ENCODE peak calls at places on chromosome 3, in five cellular contexts. N, C, T, M and E are unnamed samples.
A peak's percentile ranks its signal among the peaks of the same experiment; 100 is the strongest.

GRCh38 chr3:140630866-140631265 is 47.0 kb upstream of the TRIM42 start:
- DNase-seq in N (no peak), C (no peak), T (no peak), M (no peak), E (no peak)

GRCh38 chr3:147757919-147758318 is 348.8 kb downstream of the ZIC1 start:
- DNase-seq in N (no peak), C (no peak), T (no peak), M (no peak), E (no peak)

GRCh38 chr3:87350367-87351199 is 74.2 kb upstream of the POU1F1 start:
- DNase-seq in N (no peak), C (peak; percentile 62), T (no peak), M (peak; percentile 39), E (peak; percentile 60)

GRCh38 chr3:30112904-30113484 is 493.4 kb upstream of the TGFBR2 start:
- DNase-seq in N (no peak), C (peak; percentile 25), T (no peak), M (peak; percentile 1), E (no peak)

GRCh38 chr3:188348445-188349244 is 194.7 kb downstream of the LPP start:
- DNase-seq in N (no peak), C (peak; percentile 5), T (peak; percentile 39), M (peak; percentile 88), E (no peak)

GRCh38 chr3:69149586-69149985 is 27.2 kb upstream of the LMOD3 start:
- DNase-seq in N (no peak), C (no peak), T (no peak), M (no peak), E (no peak)

GRCh38 chr3:189862385-189863023 is 231.3 kb downstream of the TP63 start:
- DNase-seq in N (no peak), C (no peak), T (no peak), M (peak; percentile 12), E (no peak)

GRCh38 chr3:38165722-38166387 is 518 bp downstream of the OXSR1 start:
- DNase-seq in N (no peak), C (no peak), T (no peak), M (peak; percentile 38), E (no peak)

GRCh38 chr3:87145553-87145952 is 81.6 kb upstream of the CHMP2B start:
- DNase-seq in N (no peak), C (peak; percentile 58), T (no peak), M (no peak), E (no peak)

GRCh38 chr3:13652728-13653127 is 103.8 kb downstream of the FBLN2 start:
- DNase-seq in N (no peak), C (no peak), T (no peak), M (no peak), E (no peak)

GRCh38 chr3:40185029-40185695 is 124.3 kb upstream of the EIF1B start:
- DNase-seq in N (no peak), C (no peak), T (no peak), M (no peak), E (no peak)

GRCh38 chr3:109131276-109131675 is 5.2 kb upstream of the C3orf85 start:
- DNase-seq in N (no peak), C (no peak), T (no peak), M (no peak), E (no peak)

GRCh38 chr3:196486263-196486662 is 17.3 kb downstream of the RNF168 start:
- DNase-seq in N (peak; percentile 10), C (peak; percentile 29), T (no peak), M (no peak), E (no peak)

GRCh38 chr3:141280086-141280485 is 48.5 kb downstream of the PXYLP1 start:
- DNase-seq in N (no peak), C (no peak), T (peak; percentile 25), M (no peak), E (no peak)

GRCh38 chr3:179321585-179322322 is 1.1 kb upstream of the ZNF639 start:
- DNase-seq in N (no peak), C (peak; percentile 62), T (no peak), M (peak; percentile 42), E (no peak)

GRCh38 chr3:57164217-57164605 is 942 bp downstream of the IL17RD start:
- DNase-seq in N (no peak), C (peak; percentile 8), T (no peak), M (no peak), E (no peak)

GRCh38 chr3:62295571-62295970 is 77.8 kb downstream of the FEZF2 start:
- DNase-seq in N (no peak), C (no peak), T (no peak), M (no peak), E (no peak)

GRCh38 chr3:129984124-129984523 is 9.6 kb downstream of the TRH start:
- DNase-seq in N (no peak), C (no peak), T (no peak), M (no peak), E (no peak)

GRCh38 chr3:189446959-189447560 is 184.1 kb upstream of the TP63 start:
- DNase-seq in N (no peak), C (no peak), T (no peak), M (no peak), E (no peak)

GRCh38 chr3:177330771-177331170 is 133.5 kb upstream of the TBL1XR1 start:
- DNase-seq in N (no peak), C (no peak), T (no peak), M (no peak), E (no peak)

GRCh38 chr3:184786271-184787010 is 25.5 kb upstream of the VPS8 start:
- DNase-seq in N (no peak), C (no peak), T (no peak), M (no peak), E (no peak)

GRCh38 chr3:197820550-197821335 is 29.7 kb downstream of the LRCH3 start:
- DNase-seq in N (no peak), C (no peak), T (no peak), M (no peak), E (no peak)

GRCh38 chr3:168096210-168096795 is 579 bp upstream of the GOLIM4 start:
- DNase-seq in N (no peak), C (no peak), T (peak; percentile 79), M (peak; percentile 78), E (peak; percentile 91)

GRCh38 chr3:120645083-120645800 is 36.8 kb downstream of the HGD start:
- DNase-seq in N (no peak), C (no peak), T (no peak), M (no peak), E (no peak)